ENCODE peak calls at places on chromosomes 5 and 9, in eight cellular contexts. O is epithelial cell of prostate, G is tibial nerve, D is astrocyte, Q is uterus, Z is thyroid gland, U is OCI-LY7, J is AG04450. T is an unnamed sample.

GRCh38 chr9:297104-297794 is 82.6 kb downstream of the DOCK8 start:
- DNase-seq in O (peak), G (no peak), D (no peak), Q (no peak), Z (no peak), U (peak), J (no peak), T (peak)

GRCh38 chr5:96619946-96620345 is 42.2 kb upstream of the CAST start:
- DNase-seq in O (no peak), G (no peak), D (no peak), Q (no peak), Z (no peak), U (no peak), J (no peak), T (no peak)

GRCh38 chr5:30039379-30039778 is 1154.1 kb upstream of the CDH6 start:
- DNase-seq in O (no peak), G (no peak), D (no peak), Q (no peak), Z (no peak), U (no peak), J (no peak), T (no peak)

GRCh38 chr5:17000296-17000939 is 64.3 kb upstream of the MYO10 start:
- DNase-seq in O (no peak), G (no peak), D (peak), Q (no peak), Z (no peak), U (no peak), J (peak), T (peak)

GRCh38 chr9:83423815-83424707 is 114.1 kb downstream of the FRMD3 start:
- DNase-seq in O (no peak), G (no peak), D (no peak), Q (no peak), Z (no peak), U (no peak), J (no peak), T (no peak)

GRCh38 chr9:70601000-70601929 is 186.8 kb upstream of the KLF9 start:
- DNase-seq in O (peak), G (peak), D (peak), Q (peak), Z (peak), U (no peak), J (peak), T (peak)

GRCh38 chr5:93378073-93378472 is 202.9 kb downstream of the NR2F1-AS1 start:
- DNase-seq in O (peak), G (no peak), D (peak), Q (no peak), Z (no peak), U (no peak), J (peak), T (peak)

GRCh38 chr9:135944444-135945252 is 16.5 kb downstream of the UBAC1 start:
- DNase-seq in O (no peak), G (no peak), D (no peak), Q (no peak), Z (no peak), U (no peak), J (no peak), T (no peak)

GRCh38 chr5:179265529-179266290 is 79.6 kb downstream of the ADAMTS2 start:
- DNase-seq in O (no peak), G (peak), D (peak), Q (peak), Z (peak), U (no peak), J (peak), T (peak)

GRCh38 chr9:92026206-92027002 is 76.4 kb upstream of the ROR2 start:
- DNase-seq in O (no peak), G (no peak), D (no peak), Q (no peak), Z (no peak), U (no peak), J (no peak), T (no peak)

GRCh38 chr5:30804739-30805313 is 388.7 kb upstream of the CDH6 start:
- DNase-seq in O (no peak), G (no peak), D (peak), Q (no peak), Z (peak), U (no peak), J (peak), T (no peak)

GRCh38 chr5:6718161-6718681 is 5.0 kb downstream of the TENT4A start:
- DNase-seq in O (no peak), G (no peak), D (no peak), Q (no peak), Z (no peak), U (no peak), J (no peak), T (no peak)

GRCh38 chr5:173835131-173835530 is 53.0 kb upstream of the CPEB4 start:
- DNase-seq in O (no peak), G (no peak), D (no peak), Q (no peak), Z (no peak), U (no peak), J (no peak), T (no peak)
- H3K27ac ChIP-seq in O (no peak), G (no peak), D (no peak), Q (no peak), Z (peak), U (no peak), J (no peak), T (no peak)

DNA sequence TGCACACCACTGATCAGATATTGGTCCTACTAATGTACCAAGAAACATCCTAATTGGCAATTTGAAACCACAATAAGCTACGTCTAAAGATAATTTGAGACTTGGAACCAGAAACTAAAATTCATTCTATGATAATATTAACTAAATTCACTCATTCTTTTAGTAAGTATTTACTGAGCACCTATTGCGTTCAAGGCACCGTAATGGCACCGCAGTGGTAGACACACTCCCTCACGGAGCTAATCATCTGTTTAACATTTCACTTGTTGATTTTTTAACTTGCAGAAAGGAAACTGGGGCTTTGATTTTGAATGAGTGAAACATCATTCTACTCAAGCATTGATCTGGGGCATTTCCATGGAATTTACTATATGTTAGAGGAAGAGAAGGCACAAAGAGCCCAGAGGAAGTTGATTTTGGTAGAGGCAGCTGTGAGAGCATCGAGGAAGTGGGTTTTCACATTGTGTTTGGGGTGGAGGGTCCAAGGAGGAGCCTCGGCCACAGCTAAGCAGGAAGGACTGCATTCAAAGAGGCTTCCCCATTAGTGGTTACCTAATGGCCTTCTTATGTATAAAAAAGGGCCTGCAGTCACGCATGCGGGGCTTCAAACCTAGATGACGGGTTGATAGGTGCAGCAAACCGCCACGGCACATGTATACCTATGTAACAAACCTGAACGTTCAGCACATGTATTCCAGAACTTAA is 7.1 kb downstream of the RAPGEF1 start:
- DNase-seq in O (no peak), G (no peak), D (no peak), Q (no peak), Z (no peak), U (peak), J (no peak), T (no peak)
- H3K27ac ChIP-seq in O (peak), G (no peak), D (no peak), Q (no peak), Z (peak), U (peak), J (no peak), T (peak)

GRCh38 chr9:93077367-93077766 is 18.6 kb upstream of the CARD19 start:
- DNase-seq in O (no peak), G (no peak), D (no peak), Q (no peak), Z (no peak), U (no peak), J (no peak), T (no peak)

GRCh38 chr9:93081081-93081529 is 14.9 kb upstream of the CARD19 start:
- DNase-seq in O (no peak), G (no peak), D (peak), Q (peak), Z (no peak), U (no peak), J (no peak), T (no peak)

GRCh38 chr9:93080406-93080805 is 15.6 kb upstream of the CARD19 start:
- DNase-seq in O (no peak), G (no peak), D (no peak), Q (peak), Z (no peak), U (no peak), J (no peak), T (no peak)

GRCh38 chr9:93077811-93078210 is 18.2 kb upstream of the CARD19 start:
- DNase-seq in O (no peak), G (no peak), D (no peak), Q (no peak), Z (no peak), U (no peak), J (no peak), T (no peak)

GRCh38 chr9:93079371-93079770 is 16.6 kb upstream of the CARD19 start:
- DNase-seq in O (no peak), G (no peak), D (no peak), Q (peak), Z (no peak), U (no peak), J (no peak), T (no peak)
- H3K27ac ChIP-seq in O (no peak), G (no peak), D (no peak), Q (no peak), Z (no peak), U (no peak), J (no peak), T (no peak)

GRCh38 chr5:88883566-88884434 is 816 bp upstream of the MEF2C start:
- DNase-seq in O (no peak), G (no peak), D (peak), Q (peak), Z (peak), U (peak), J (peak), T (peak)
- H3K27ac ChIP-seq in O (peak), G (peak), D (peak), Q (peak), Z (peak), U (no peak), J (peak), T (no peak)

DNA sequence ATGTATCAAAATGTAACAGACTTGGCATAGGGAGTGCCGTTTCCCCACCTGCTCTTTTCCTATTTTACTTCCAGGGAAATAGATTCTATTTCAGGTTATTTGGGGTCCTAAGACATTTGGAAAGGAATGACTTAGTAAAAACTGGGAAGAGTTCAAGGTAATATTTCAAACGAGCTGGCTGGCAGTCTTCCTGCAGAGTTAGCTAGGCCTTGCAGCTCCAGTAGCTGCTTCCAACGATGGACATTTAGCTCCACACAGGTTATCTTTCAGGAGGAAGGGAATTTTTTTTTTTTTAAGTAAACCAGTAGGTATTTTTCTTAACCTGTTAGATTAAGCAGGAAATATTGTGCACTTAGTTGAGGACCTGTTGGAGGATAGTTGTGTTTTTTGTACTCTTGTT is 45.2 kb downstream of the TLE4 start:
- DNase-seq in O (no peak), G (no peak), D (no peak), Q (peak), Z (peak), U (no peak), J (no peak), T (no peak)
- H3K27ac ChIP-seq in O (no peak), G (no peak), D (no peak), Q (peak), Z (no peak), U (no peak), J (no peak), T (no peak)